ENCODE peak calls at places on chromosomes 6 and 20, in ten cellular contexts. One of them, this sample, is unnamed.

GRCh38 chr6:126805861-126806260 is 312.6 kb upstream of the RSPO3 start:
- DNase-seq in WERI-Rb-1: no peak
- DNase-seq in psoas muscle: no peak
- DNase-seq in GM23338: no peak
- DNase-seq in tibial artery: no peak
- DNase-seq in OCI-LY7: no peak
- DNase-seq in kidney epithelial cell: no peak
- DNase-seq in epithelial cell of esophagus: no peak
- DNase-seq in mucosa of descending colon: no peak
- DNase-seq in CD8-positive, alpha-beta T cell: no peak
- DNase-seq in this sample: no peak

GRCh38 chr6:24313477-24314141 is 44.2 kb downstream of the DCDC2 start:
- DNase-seq in WERI-Rb-1: no peak
- DNase-seq in psoas muscle: no peak
- DNase-seq in GM23338: peak
- DNase-seq in tibial artery: no peak
- DNase-seq in OCI-LY7: no peak
- DNase-seq in kidney epithelial cell: peak
- DNase-seq in epithelial cell of esophagus: peak
- DNase-seq in mucosa of descending colon: no peak
- DNase-seq in CD8-positive, alpha-beta T cell: no peak
- DNase-seq in this sample: no peak

GRCh38 chr6:156807028-156807427 is 29.9 kb downstream of the ARID1B start:
- DNase-seq in WERI-Rb-1: no peak
- DNase-seq in psoas muscle: no peak
- DNase-seq in GM23338: peak
- DNase-seq in tibial artery: peak
- DNase-seq in OCI-LY7: no peak
- DNase-seq in kidney epithelial cell: no peak
- DNase-seq in epithelial cell of esophagus: no peak
- DNase-seq in mucosa of descending colon: no peak
- DNase-seq in CD8-positive, alpha-beta T cell: no peak
- DNase-seq in this sample: no peak

GRCh38 chr20:10217517-10218410 is 866 bp upstream of the SNAP25 start:
- DNase-seq in WERI-Rb-1: peak
- DNase-seq in psoas muscle: no peak
- DNase-seq in GM23338: peak
- DNase-seq in tibial artery: peak
- DNase-seq in OCI-LY7: no peak
- DNase-seq in kidney epithelial cell: peak
- DNase-seq in epithelial cell of esophagus: peak
- DNase-seq in mucosa of descending colon: no peak
- DNase-seq in CD8-positive, alpha-beta T cell: no peak
- DNase-seq in this sample: no peak

GRCh38 chr6:6885521-6886088 is 222.2 kb upstream of the RREB1 start:
- DNase-seq in WERI-Rb-1: no peak
- DNase-seq in psoas muscle: peak
- DNase-seq in GM23338: no peak
- DNase-seq in tibial artery: peak
- DNase-seq in OCI-LY7: no peak
- DNase-seq in kidney epithelial cell: no peak
- DNase-seq in epithelial cell of esophagus: no peak
- DNase-seq in mucosa of descending colon: peak
- DNase-seq in CD8-positive, alpha-beta T cell: no peak
- DNase-seq in this sample: no peak

GRCh38 chr6:8670792-8671191 is 235.4 kb upstream of the SLC35B3 start:
- DNase-seq in WERI-Rb-1: no peak
- DNase-seq in psoas muscle: no peak
- DNase-seq in GM23338: no peak
- DNase-seq in tibial artery: no peak
- DNase-seq in OCI-LY7: no peak
- DNase-seq in kidney epithelial cell: no peak
- DNase-seq in epithelial cell of esophagus: no peak
- DNase-seq in mucosa of descending colon: no peak
- DNase-seq in CD8-positive, alpha-beta T cell: no peak
- DNase-seq in this sample: no peak

GRCh38 chr6:161631676-161632194 is 357.9 kb upstream of the AGPAT4 start:
- DNase-seq in WERI-Rb-1: no peak
- DNase-seq in psoas muscle: no peak
- DNase-seq in GM23338: no peak
- DNase-seq in tibial artery: no peak
- DNase-seq in OCI-LY7: no peak
- DNase-seq in kidney epithelial cell: no peak
- DNase-seq in epithelial cell of esophagus: no peak
- DNase-seq in mucosa of descending colon: no peak
- DNase-seq in CD8-positive, alpha-beta T cell: no peak
- DNase-seq in this sample: no peak

GRCh38 chr6:42970859-42971612 is 7.9 kb downstream of the PEX6 start:
- DNase-seq in WERI-Rb-1: no peak
- DNase-seq in psoas muscle: no peak
- DNase-seq in GM23338: no peak
- DNase-seq in tibial artery: no peak
- DNase-seq in OCI-LY7: no peak
- DNase-seq in kidney epithelial cell: no peak
- DNase-seq in epithelial cell of esophagus: peak
- DNase-seq in mucosa of descending colon: no peak
- DNase-seq in CD8-positive, alpha-beta T cell: no peak
- DNase-seq in this sample: no peak

GRCh38 chr6:10384333-10384718 is 30.5 kb downstream of the TFAP2A start:
- DNase-seq in WERI-Rb-1: no peak
- DNase-seq in psoas muscle: no peak
- DNase-seq in GM23338: no peak
- DNase-seq in tibial artery: no peak
- DNase-seq in OCI-LY7: no peak
- DNase-seq in kidney epithelial cell: no peak
- DNase-seq in epithelial cell of esophagus: no peak
- DNase-seq in mucosa of descending colon: no peak
- DNase-seq in CD8-positive, alpha-beta T cell: no peak
- DNase-seq in this sample: no peak

GRCh38 chr20:58571942-58572666 is 56.9 kb upstream of the APCDD1L start:
- DNase-seq in WERI-Rb-1: no peak
- DNase-seq in psoas muscle: peak
- DNase-seq in GM23338: no peak
- DNase-seq in tibial artery: no peak
- DNase-seq in OCI-LY7: no peak
- DNase-seq in kidney epithelial cell: no peak
- DNase-seq in epithelial cell of esophagus: no peak
- DNase-seq in mucosa of descending colon: peak
- DNase-seq in CD8-positive, alpha-beta T cell: no peak
- DNase-seq in this sample: no peak

GRCh38 chr20:58683132-58683531 is 9.5 kb upstream of the NPEPL1 start:
- DNase-seq in WERI-Rb-1: no peak
- DNase-seq in psoas muscle: no peak
- DNase-seq in GM23338: no peak
- DNase-seq in tibial artery: no peak
- DNase-seq in OCI-LY7: no peak
- DNase-seq in kidney epithelial cell: no peak
- DNase-seq in epithelial cell of esophagus: no peak
- DNase-seq in mucosa of descending colon: no peak
- DNase-seq in CD8-positive, alpha-beta T cell: no peak
- DNase-seq in this sample: no peak

GRCh38 chr6:5246870-5247161 is 13.9 kb downstream of the LYRM4 start:
- DNase-seq in WERI-Rb-1: peak
- DNase-seq in psoas muscle: no peak
- DNase-seq in GM23338: no peak
- DNase-seq in tibial artery: no peak
- DNase-seq in OCI-LY7: no peak
- DNase-seq in kidney epithelial cell: no peak
- DNase-seq in epithelial cell of esophagus: no peak
- DNase-seq in mucosa of descending colon: no peak
- DNase-seq in CD8-positive, alpha-beta T cell: no peak
- DNase-seq in this sample: no peak

GRCh38 chr20:33673411-33674293 is 576 bp downstream of the NECAB3 start:
- DNase-seq in WERI-Rb-1: no peak
- DNase-seq in psoas muscle: peak
- DNase-seq in GM23338: no peak
- DNase-seq in tibial artery: no peak
- DNase-seq in OCI-LY7: no peak
- DNase-seq in kidney epithelial cell: no peak
- DNase-seq in epithelial cell of esophagus: no peak
- DNase-seq in mucosa of descending colon: peak
- DNase-seq in CD8-positive, alpha-beta T cell: no peak
- DNase-seq in this sample: no peak

GRCh38 chr6:144248470-144249301 is 36.4 kb upstream of the UTRN start:
- DNase-seq in WERI-Rb-1: no peak
- DNase-seq in psoas muscle: no peak
- DNase-seq in GM23338: no peak
- DNase-seq in tibial artery: no peak
- DNase-seq in OCI-LY7: no peak
- DNase-seq in kidney epithelial cell: no peak
- DNase-seq in epithelial cell of esophagus: no peak
- DNase-seq in mucosa of descending colon: no peak
- DNase-seq in CD8-positive, alpha-beta T cell: no peak
- DNase-seq in this sample: peak

GRCh38 chr6:79538481-79538971 is 1.3 kb upstream of the LCA5 start:
- DNase-seq in WERI-Rb-1: no peak
- DNase-seq in psoas muscle: no peak
- DNase-seq in GM23338: peak
- DNase-seq in tibial artery: no peak
- DNase-seq in OCI-LY7: no peak
- DNase-seq in kidney epithelial cell: no peak
- DNase-seq in epithelial cell of esophagus: peak
- DNase-seq in mucosa of descending colon: no peak
- DNase-seq in CD8-positive, alpha-beta T cell: no peak
- DNase-seq in this sample: no peak
- H3K4me3 ChIP-seq in WERI-Rb-1: peak
- H3K4me3 ChIP-seq in psoas muscle: peak
- H3K4me3 ChIP-seq in GM23338: peak
- H3K4me3 ChIP-seq in tibial artery: peak
- H3K4me3 ChIP-seq in OCI-LY7: peak
- H3K4me3 ChIP-seq in kidney epithelial cell: peak
- H3K4me3 ChIP-seq in epithelial cell of esophagus: peak
- H3K4me3 ChIP-seq in mucosa of descending colon: no peak
- H3K4me3 ChIP-seq in CD8-positive, alpha-beta T cell: no peak
- H3K4me3 ChIP-seq in this sample: peak

GRCh38 chr6:14281831-14282230 is 164.3 kb downstream of the CD83 start:
- DNase-seq in WERI-Rb-1: peak
- DNase-seq in psoas muscle: no peak
- DNase-seq in GM23338: no peak
- DNase-seq in tibial artery: no peak
- DNase-seq in OCI-LY7: no peak
- DNase-seq in kidney epithelial cell: no peak
- DNase-seq in epithelial cell of esophagus: no peak
- DNase-seq in mucosa of descending colon: no peak
- DNase-seq in CD8-positive, alpha-beta T cell: no peak
- DNase-seq in this sample: no peak

GRCh38 chr6:14282854-14283505 is 165.4 kb downstream of the CD83 start:
- DNase-seq in WERI-Rb-1: no peak
- DNase-seq in psoas muscle: no peak
- DNase-seq in GM23338: no peak
- DNase-seq in tibial artery: no peak
- DNase-seq in OCI-LY7: no peak
- DNase-seq in kidney epithelial cell: no peak
- DNase-seq in epithelial cell of esophagus: no peak
- DNase-seq in mucosa of descending colon: no peak
- DNase-seq in CD8-positive, alpha-beta T cell: no peak
- DNase-seq in this sample: no peak

GRCh38 chr6:14282326-14282725 is 164.8 kb downstream of the CD83 start:
- DNase-seq in WERI-Rb-1: peak
- DNase-seq in psoas muscle: no peak
- DNase-seq in GM23338: no peak
- DNase-seq in tibial artery: no peak
- DNase-seq in OCI-LY7: no peak
- DNase-seq in kidney epithelial cell: no peak
- DNase-seq in epithelial cell of esophagus: no peak
- DNase-seq in mucosa of descending colon: no peak
- DNase-seq in CD8-positive, alpha-beta T cell: no peak
- DNase-seq in this sample: no peak

GRCh38 chr6:14284969-14285368 is 167.4 kb downstream of the CD83 start:
- DNase-seq in WERI-Rb-1: no peak
- DNase-seq in psoas muscle: no peak
- DNase-seq in GM23338: peak
- DNase-seq in tibial artery: no peak
- DNase-seq in OCI-LY7: no peak
- DNase-seq in kidney epithelial cell: no peak
- DNase-seq in epithelial cell of esophagus: no peak
- DNase-seq in mucosa of descending colon: no peak
- DNase-seq in CD8-positive, alpha-beta T cell: no peak
- DNase-seq in this sample: no peak

GRCh38 chr6:14283600-14284235 is 166.1 kb downstream of the CD83 start:
- DNase-seq in WERI-Rb-1: peak
- DNase-seq in psoas muscle: no peak
- DNase-seq in GM23338: peak
- DNase-seq in tibial artery: no peak
- DNase-seq in OCI-LY7: no peak
- DNase-seq in kidney epithelial cell: no peak
- DNase-seq in epithelial cell of esophagus: peak
- DNase-seq in mucosa of descending colon: no peak
- DNase-seq in CD8-positive, alpha-beta T cell: no peak
- DNase-seq in this sample: no peak
- TF ChIP-seq CTCF in WERI-Rb-1: peak
- TF ChIP-seq CTCF in psoas muscle: no peak
- TF ChIP-seq CTCF in GM23338: peak
- TF ChIP-seq CTCF in tibial artery: no peak
- TF ChIP-seq CTCF in OCI-LY7: peak
- TF ChIP-seq CTCF in kidney epithelial cell: no peak
- TF ChIP-seq CTCF in epithelial cell of esophagus: peak
- TF ChIP-seq CTCF in mucosa of descending colon: no peak
- TF ChIP-seq CTCF in CD8-positive, alpha-beta T cell: no peak
- TF ChIP-seq CTCF in this sample: no peak

DNA sequence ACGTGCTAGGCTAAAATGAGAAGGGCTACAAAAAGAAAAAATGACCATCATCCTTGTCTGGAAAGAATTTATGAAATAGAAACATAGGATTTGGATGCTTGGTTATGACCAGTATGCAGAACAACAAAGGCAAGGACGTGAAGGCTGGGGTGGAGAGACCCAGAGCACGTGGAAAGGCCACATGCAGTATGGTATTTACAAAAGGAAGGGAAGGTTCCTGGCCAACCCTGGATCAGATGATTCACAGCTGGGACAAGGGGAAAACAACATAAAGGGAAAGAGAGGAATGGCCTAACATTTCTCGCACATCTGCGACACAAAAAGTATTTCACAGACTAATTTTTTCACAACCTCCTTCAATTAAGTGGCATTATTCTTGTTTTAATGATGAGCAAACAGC is 8.2 kb downstream of the STX7 start:
- DNase-seq in WERI-Rb-1: no peak
- DNase-seq in psoas muscle: no peak
- DNase-seq in GM23338: no peak
- DNase-seq in tibial artery: no peak
- DNase-seq in OCI-LY7: no peak
- DNase-seq in kidney epithelial cell: no peak
- DNase-seq in epithelial cell of esophagus: no peak
- DNase-seq in mucosa of descending colon: no peak
- DNase-seq in CD8-positive, alpha-beta T cell: no peak
- DNase-seq in this sample: no peak
- H3K4me3 ChIP-seq in WERI-Rb-1: no peak
- H3K4me3 ChIP-seq in psoas muscle: no peak
- H3K4me3 ChIP-seq in GM23338: no peak
- H3K4me3 ChIP-seq in tibial artery: no peak
- H3K4me3 ChIP-seq in OCI-LY7: no peak
- H3K4me3 ChIP-seq in kidney epithelial cell: no peak
- H3K4me3 ChIP-seq in epithelial cell of esophagus: no peak
- H3K4me3 ChIP-seq in mucosa of descending colon: no peak
- H3K4me3 ChIP-seq in CD8-positive, alpha-beta T cell: no peak
- H3K4me3 ChIP-seq in this sample: no peak

DNA sequence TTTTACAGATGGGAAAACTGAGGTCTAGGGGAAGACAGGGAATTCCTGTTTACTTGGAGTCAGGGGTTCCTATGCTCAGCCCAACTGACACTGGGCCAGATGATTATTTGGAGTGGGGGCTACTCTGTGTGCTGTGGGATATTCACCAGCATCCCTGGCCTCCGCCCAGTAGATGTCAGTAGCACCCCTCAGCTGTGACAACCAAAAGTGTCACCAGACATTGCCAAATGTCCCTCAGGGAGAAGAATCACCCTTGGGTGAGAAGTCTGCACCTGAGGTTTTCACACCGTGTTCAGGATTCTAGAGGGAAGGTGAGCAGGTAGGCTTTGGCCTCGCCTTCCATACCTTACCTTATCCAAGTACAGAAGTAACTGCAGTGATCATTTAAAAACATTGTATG is 27.6 kb downstream of the CDH26 start:
- DNase-seq in WERI-Rb-1: peak
- DNase-seq in psoas muscle: no peak
- DNase-seq in GM23338: peak
- DNase-seq in tibial artery: no peak
- DNase-seq in OCI-LY7: peak
- DNase-seq in kidney epithelial cell: no peak
- DNase-seq in epithelial cell of esophagus: no peak
- DNase-seq in mucosa of descending colon: no peak
- DNase-seq in CD8-positive, alpha-beta T cell: no peak
- DNase-seq in this sample: no peak
- TF ChIP-seq CTCF in WERI-Rb-1: peak
- TF ChIP-seq CTCF in psoas muscle: no peak
- TF ChIP-seq CTCF in GM23338: peak
- TF ChIP-seq CTCF in tibial artery: no peak
- TF ChIP-seq CTCF in OCI-LY7: peak
- TF ChIP-seq CTCF in kidney epithelial cell: no peak
- TF ChIP-seq CTCF in epithelial cell of esophagus: peak
- TF ChIP-seq CTCF in mucosa of descending colon: no peak
- TF ChIP-seq CTCF in CD8-positive, alpha-beta T cell: no peak
- TF ChIP-seq CTCF in this sample: peak